ENCODE peak calls at places on chromosomes 7 and 10, in six cellular contexts. W is H54; Z is left ventricle myocardium inferior; F is NCI-H460; B is fibroblast of the conjunctiva; T is activated T-helper 1 cell treated with anti-CD3 and anti-CD28 coated beads, Interleukin-12 subunit alpha, Interleukin-12 subunit beta, Interleukin-2, Interleukin-4 antibody, amounts not matched to agents 30 ng/mL and 10 ng/mL and 1 ng/mL, durations not matched to agents 14 hours and 24 hours and 36 hours. Q is an unnamed sample.

GRCh38 chr10:3484306-3485187 is 300.5 kb downstream of the KLF6 start:
- DNase-seq in W (no peak), Z (no peak), B (no peak), F (no peak), T (no peak), Q (no peak)

GRCh38 chr7:73308074-73308664 is 457 bp downstream of the NSUN5 start:
- DNase-seq in T (no peak), W (no peak), F (no peak), Z (no peak), B (no peak), Q (peak; percentile 34)

GRCh38 chr7:13057462-13058200 is 370.2 kb downstream of the ARL4A start:
- DNase-seq in T (no peak), Z (no peak), W (no peak), B (no peak), F (no peak), Q (no peak)

GRCh38 chr10:91689731-91690168 is 56.9 kb upstream of the PPP1R3C start:
- DNase-seq in Z (peak; percentile 19), T (no peak), W (no peak), B (no peak), F (no peak), Q (no peak)

GRCh38 chr10:50396491-50397311 is 145.4 kb upstream of the ASAH2 start:
- DNase-seq in F (no peak), T (no peak), B (no peak), Z (no peak), W (no peak), Q (no peak)

GRCh38 chr10:51498424-51498823 is 201.0 kb downstream of the CSTF2T start:
- DNase-seq in F (no peak), T (no peak), Z (no peak), W (no peak), B (no peak), Q (no peak)

GRCh38 chr10:110782616-110783015 is 89.1 kb upstream of the PDCD4 start:
- DNase-seq in T (no peak), B (no peak), W (no peak), Z (no peak), F (no peak), Q (no peak)

GRCh38 chr7:141568227-141568626 is 17.0 kb downstream of the AGK start:
- DNase-seq in T (no peak), F (no peak), Z (peak; percentile 28), B (no peak), W (no peak), Q (no peak)

GRCh38 chr7:128164061-128164954 is 76.8 kb upstream of the LEP start:
- DNase-seq in W (peak; percentile 96), B (no peak), F (no peak), T (no peak), Z (no peak), Q (no peak)

GRCh38 chr10:49183596-49184542 is 4.3 kb downstream of the TMEM273 start:
- DNase-seq in F (no peak), T (no peak), W (no peak), Z (no peak), B (no peak), Q (no peak)

GRCh38 chr10:1320739-1321331 is 264.6 kb downstream of the WDR37 start:
- DNase-seq in T (no peak), F (no peak), W (no peak), B (no peak), Z (no peak), Q (no peak)

GRCh38 chr7:19747740-19748339 is 25.6 kb downstream of the TMEM196 start:
- DNase-seq in Z (no peak), B (peak; percentile 9), F (peak; percentile 62), T (no peak), W (peak; percentile 35), Q (peak; percentile 29)

GRCh38 chr7:156158693-156159092 is 346.4 kb upstream of the SHH start:
- DNase-seq in F (no peak), T (no peak), W (no peak), Z (no peak), B (no peak), Q (no peak)